ENCODE peak calls at places on chromosome 3, in ten cellular contexts. One of them, this sample, is unnamed.

GRCh38 chr3:196141866-196142673 is 60.2 kb upstream of the TFRC start:
- DNase-seq in effector memory CD8-positive, alpha-beta T cell: no peak
- DNase-seq in SJSA1: no peak
- DNase-seq in mammary epithelial cell: peak; percentile 67
- DNase-seq in activated T-cell treated with anti-CD3 and anti-CD28 coated beads, Interleukin-2, amount 50 U/mL, for 4 hours: no peak
- DNase-seq in left ventricle myocardium superior: no peak
- DNase-seq in C1 segment of cervical spinal cord: no peak
- DNase-seq in tibial artery: no peak
- DNase-seq in colonic mucosa: no peak
- DNase-seq in lung: peak; percentile 71
- DNase-seq in this sample: no peak

GRCh38 chr3:113136071-113136470 is 75.3 kb upstream of the BOC start:
- DNase-seq in SJSA1: no peak
- DNase-seq in C1 segment of cervical spinal cord: no peak
- DNase-seq in left ventricle myocardium superior: no peak
- DNase-seq in activated T-cell treated with anti-CD3 and anti-CD28 coated beads, Interleukin-2, amount 50 U/mL, for 4 hours: no peak
- DNase-seq in effector memory CD8-positive, alpha-beta T cell: no peak
- DNase-seq in mammary epithelial cell: peak; percentile 17
- DNase-seq in tibial artery: no peak
- DNase-seq in lung: no peak
- DNase-seq in colonic mucosa: no peak
- DNase-seq in this sample: no peak

GRCh38 chr3:45023675-45024074 is 2.4 kb upstream of the CLEC3B start:
- DNase-seq in SJSA1: no peak
- DNase-seq in left ventricle myocardium superior: no peak
- DNase-seq in tibial artery: no peak
- DNase-seq in C1 segment of cervical spinal cord: no peak
- DNase-seq in lung: no peak
- DNase-seq in mammary epithelial cell: no peak
- DNase-seq in effector memory CD8-positive, alpha-beta T cell: no peak
- DNase-seq in colonic mucosa: no peak
- DNase-seq in activated T-cell treated with anti-CD3 and anti-CD28 coated beads, Interleukin-2, amount 50 U/mL, for 4 hours: no peak
- DNase-seq in this sample: no peak

GRCh38 chr3:72008226-72008996 is 223.5 kb upstream of the PROK2 start:
- DNase-seq in tibial artery: no peak
- DNase-seq in colonic mucosa: no peak
- DNase-seq in mammary epithelial cell: peak; percentile 20
- DNase-seq in left ventricle myocardium superior: no peak
- DNase-seq in SJSA1: no peak
- DNase-seq in C1 segment of cervical spinal cord: no peak
- DNase-seq in lung: no peak
- DNase-seq in activated T-cell treated with anti-CD3 and anti-CD28 coated beads, Interleukin-2, amount 50 U/mL, for 4 hours: no peak
- DNase-seq in effector memory CD8-positive, alpha-beta T cell: no peak
- DNase-seq in this sample: no peak

GRCh38 chr3:42734263-42734860 is 31.8 kb upstream of the HHATL start:
- DNase-seq in activated T-cell treated with anti-CD3 and anti-CD28 coated beads, Interleukin-2, amount 50 U/mL, for 4 hours: no peak
- DNase-seq in tibial artery: no peak
- DNase-seq in left ventricle myocardium superior: no peak
- DNase-seq in mammary epithelial cell: no peak
- DNase-seq in SJSA1: peak; percentile 28
- DNase-seq in lung: no peak
- DNase-seq in effector memory CD8-positive, alpha-beta T cell: no peak
- DNase-seq in colonic mucosa: no peak
- DNase-seq in C1 segment of cervical spinal cord: no peak
- DNase-seq in this sample: no peak

GRCh38 chr3:123298903-123299302 is 97.2 kb downstream of the SEC22A start:
- DNase-seq in C1 segment of cervical spinal cord: no peak
- DNase-seq in tibial artery: no peak
- DNase-seq in effector memory CD8-positive, alpha-beta T cell: no peak
- DNase-seq in activated T-cell treated with anti-CD3 and anti-CD28 coated beads, Interleukin-2, amount 50 U/mL, for 4 hours: no peak
- DNase-seq in lung: no peak
- DNase-seq in left ventricle myocardium superior: no peak
- DNase-seq in colonic mucosa: no peak
- DNase-seq in SJSA1: no peak
- DNase-seq in mammary epithelial cell: peak; percentile 15
- DNase-seq in this sample: no peak

GRCh38 chr3:8709801-8710524 is 23.6 kb upstream of the CAV3 start:
- DNase-seq in SJSA1: no peak
- DNase-seq in activated T-cell treated with anti-CD3 and anti-CD28 coated beads, Interleukin-2, amount 50 U/mL, for 4 hours: no peak
- DNase-seq in C1 segment of cervical spinal cord: no peak
- DNase-seq in left ventricle myocardium superior: no peak
- DNase-seq in lung: no peak
- DNase-seq in colonic mucosa: no peak
- DNase-seq in tibial artery: no peak
- DNase-seq in effector memory CD8-positive, alpha-beta T cell: no peak
- DNase-seq in mammary epithelial cell: no peak
- DNase-seq in this sample: no peak

GRCh38 chr3:128167646-128167972 is 14.3 kb downstream of the EEFSEC start:
- DNase-seq in colonic mucosa: no peak
- DNase-seq in mammary epithelial cell: no peak
- DNase-seq in activated T-cell treated with anti-CD3 and anti-CD28 coated beads, Interleukin-2, amount 50 U/mL, for 4 hours: no peak
- DNase-seq in tibial artery: no peak
- DNase-seq in left ventricle myocardium superior: no peak
- DNase-seq in effector memory CD8-positive, alpha-beta T cell: no peak
- DNase-seq in lung: no peak
- DNase-seq in C1 segment of cervical spinal cord: no peak
- DNase-seq in SJSA1: no peak
- DNase-seq in this sample: no peak

GRCh38 chr3:27653803-27654558 is 68.1 kb downstream of the EOMES start:
- DNase-seq in left ventricle myocardium superior: no peak
- DNase-seq in lung: no peak
- DNase-seq in C1 segment of cervical spinal cord: no peak
- DNase-seq in mammary epithelial cell: no peak
- DNase-seq in effector memory CD8-positive, alpha-beta T cell: no peak
- DNase-seq in SJSA1: no peak
- DNase-seq in colonic mucosa: no peak
- DNase-seq in activated T-cell treated with anti-CD3 and anti-CD28 coated beads, Interleukin-2, amount 50 U/mL, for 4 hours: no peak
- DNase-seq in tibial artery: no peak
- DNase-seq in this sample: no peak

GRCh38 chr3:81958967-81959625 is 197.7 kb upstream of the GBE1 start:
- DNase-seq in lung: no peak
- DNase-seq in colonic mucosa: no peak
- DNase-seq in mammary epithelial cell: peak; percentile 1
- DNase-seq in SJSA1: no peak
- DNase-seq in effector memory CD8-positive, alpha-beta T cell: no peak
- DNase-seq in left ventricle myocardium superior: no peak
- DNase-seq in activated T-cell treated with anti-CD3 and anti-CD28 coated beads, Interleukin-2, amount 50 U/mL, for 4 hours: no peak
- DNase-seq in tibial artery: no peak
- DNase-seq in C1 segment of cervical spinal cord: no peak
- DNase-seq in this sample: no peak